ENCODE peak calls at places on chromosomes 7 and 10, in seven cellular contexts. A is tibial artery; U is central memory CD8-positive, alpha-beta T cell; E is activated CD8-positive, alpha-beta memory T cell treated with anti-CD3 and anti-CD28 coated beads for 4 hours; J is activated T-helper 1 cell treated with anti-CD3 and anti-CD28 coated beads, Interleukin-2, amount 50 U/mL, for 16 hours; T is HCT116; W is adrenal gland. Y is an unnamed sample.

GRCh38 chr10:17062009-17062408 is 67.6 kb downstream of the CUBN start:
- DNase-seq in J (no peak), W (no peak), U (no peak), T (peak; percentile 50), E (no peak), A (no peak), Y (no peak)

GRCh38 chr7:105429746-105430612 is 41.3 kb upstream of the SRPK2 start:
- DNase-seq in A (no peak), U (no peak), J (no peak), T (peak; percentile 34), W (no peak), E (no peak), Y (no peak)

GRCh38 chr7:128759274-128759673 is 16.3 kb downstream of the OPN1SW start:
- DNase-seq in E (no peak), W (no peak), J (no peak), A (no peak), U (no peak), T (no peak), Y (no peak)

GRCh38 chr7:103065666-103066065 is 8.9 kb downstream of the FBXL13 start:
- DNase-seq in U (no peak), J (no peak), W (no peak), A (no peak), E (no peak), T (peak; percentile 24), Y (no peak)

GRCh38 chr10:131817866-131818509 is 82.8 kb upstream of the PPP2R2D start:
- DNase-seq in A (peak; percentile 46), U (no peak), W (no peak), T (no peak), E (no peak), J (no peak), Y (no peak)

GRCh38 chr7:48471206-48471605 is 299.9 kb downstream of the ABCA13 start:
- DNase-seq in J (no peak), T (no peak), A (no peak), W (no peak), E (no peak), U (no peak), Y (no peak)

GRCh38 chr10:59098387-59098786 is 78.1 kb upstream of the PHYHIPL start:
- DNase-seq in A (no peak), T (no peak), W (no peak), U (no peak), E (no peak), J (no peak), Y (no peak)

GRCh38 chr10:53356616-53357349 is 584.2 kb upstream of the MBL2 start:
- DNase-seq in J (no peak), E (no peak), T (no peak), W (no peak), A (no peak), U (no peak), Y (no peak)

GRCh38 chr7:56493704-56494450 is 377.7 kb upstream of the NUPR2 start:
- DNase-seq in J (no peak), T (no peak), U (no peak), W (no peak), A (no peak), E (no peak), Y (no peak)

GRCh38 chr7:131745645-131746248 is 189.3 kb upstream of the PODXL start:
- DNase-seq in T (no peak), A (no peak), U (no peak), E (no peak), J (no peak), W (no peak), Y (no peak)

GRCh38 chr7:130366561-130366960 is 13.7 kb upstream of the CPA1 start:
- DNase-seq in A (peak; percentile 42), W (no peak), T (no peak), U (no peak), J (no peak), E (no peak), Y (no peak)

GRCh38 chr10:43322769-43323168 is 48.7 kb upstream of the FXYD4 start:
- DNase-seq in T (no peak), U (peak; percentile 62), W (peak; percentile 94), J (peak; percentile 58), A (peak; percentile 84), E (peak; percentile 43), Y (peak; percentile 21)

GRCh38 chr7:21960922-21961321 is 15.2 kb upstream of the CDCA7L start:
- DNase-seq in E (no peak), U (no peak), A (no peak), T (no peak), W (no peak), J (no peak), Y (no peak)

GRCh38 chr7:97851725-97852124 is 20.5 kb downstream of the ASNS start:
- DNase-seq in T (no peak), E (no peak), U (no peak), J (no peak), W (no peak), A (peak; percentile 66), Y (no peak)

GRCh38 chr10:100889546-100889945 is 23.2 kb upstream of the SLF2 start:
- DNase-seq in J (no peak), W (no peak), A (no peak), E (no peak), T (no peak), U (no peak), Y (no peak)

GRCh38 chr7:52715701-52716100 is 319.7 kb upstream of the POM121L12 start:
- DNase-seq in U (no peak), A (no peak), E (no peak), W (no peak), T (no peak), J (no peak), Y (no peak)

GRCh38 chr7:123608991-123609882 is 7.6 kb downstream of the ASB15 start:
- DNase-seq in E (no peak), U (no peak), J (no peak), T (no peak), W (no peak), A (no peak), Y (no peak)

GRCh38 chr10:119348516-119349240 is 141.3 kb downstream of the GRK5 start:
- DNase-seq in U (no peak), E (no peak), T (no peak), W (no peak), A (no peak), J (no peak), Y (no peak)

GRCh38 chr10:72691470-72692056 is 380 bp upstream of the MCU start:
- DNase-seq in T (peak; percentile 91), E (no peak), U (no peak), J (no peak), A (no peak), W (no peak), Y (no peak)

GRCh38 chr10:95391570-95392249 is 100.9 kb upstream of the PDLIM1 start:
- DNase-seq in W (no peak), T (no peak), A (no peak), E (no peak), J (no peak), U (no peak), Y (no peak)

GRCh38 chr10:110820321-110820814 is 51.4 kb upstream of the PDCD4 start:
- DNase-seq in T (no peak), J (no peak), U (no peak), W (peak; percentile 76), A (peak; percentile 88), E (no peak), Y (no peak)

GRCh38 chr10:21649441-21649872 is 115.4 kb downstream of the MLLT10 start:
- DNase-seq in T (no peak), J (no peak), W (no peak), U (no peak), A (no peak), E (no peak), Y (no peak)

GRCh38 chr7:47239927-47240570 is 341.9 kb downstream of the TNS3 start:
- DNase-seq in U (no peak), E (no peak), A (no peak), T (no peak), J (no peak), W (no peak), Y (no peak)

GRCh38 chr10:128774979-128775378 is 648.8 kb upstream of the MKI67 start:
- DNase-seq in E (no peak), W (no peak), U (no peak), T (no peak), A (no peak), J (no peak), Y (no peak)

GRCh38 chr7:107939472-107940145 is 48.6 kb downstream of the DLD start:
- DNase-seq in A (peak; percentile 74), E (no peak), U (no peak), T (no peak), W (peak; percentile 74), J (no peak), Y (no peak)

GRCh38 chr10:44578271-44578670 is 193.4 kb upstream of the CXCL12 start:
- DNase-seq in T (no peak), A (no peak), E (no peak), J (no peak), W (no peak), U (no peak), Y (no peak)

GRCh38 chr7:20783131-20783715 is 3.5 kb downstream of the SP8 start:
- DNase-seq in E (no peak), T (no peak), U (no peak), W (no peak), J (no peak), A (no peak), Y (no peak)

GRCh38 chr7:92730808-92731207 is 105.6 kb downstream of the CDK6 start:
- DNase-seq in J (no peak), W (no peak), T (no peak), E (no peak), A (no peak), U (no peak), Y (no peak)

GRCh38 chr7:12754179-12754578 is 66.7 kb downstream of the ARL4A start:
- DNase-seq in A (no peak), J (no peak), E (no peak), W (no peak), U (no peak), T (no peak), Y (no peak)